ENCODE peak calls at places on chromosomes 2 and 18, in five cellular contexts. One of them, this sample, is unnamed. For H3K27me3 and H3K36me3, the result is how much of the 10 kb centered on the place peaks cover.

GRCh38 chr2:45888641-45889040 is 237.2 kb downstream of the PRKCE start:
- DNase-seq in Peyer's patch: no peak
- DNase-seq in GM23338: no peak
- DNase-seq in fibroblast of lung: no peak
- DNase-seq in effector memory CD4-positive, alpha-beta T cell: no peak
- DNase-seq in this sample: no peak

GRCh38 chr2:72719416-72719815 is 106.4 kb downstream of the EXOC6B start:
- DNase-seq in Peyer's patch: no peak
- DNase-seq in GM23338: peak
- DNase-seq in fibroblast of lung: peak
- DNase-seq in effector memory CD4-positive, alpha-beta T cell: no peak
- DNase-seq in this sample: no peak

GRCh38 chr18:34867520-34867919 is 157.4 kb downstream of the DTNA start:
- DNase-seq in Peyer's patch: no peak
- DNase-seq in GM23338: peak
- DNase-seq in fibroblast of lung: no peak
- DNase-seq in effector memory CD4-positive, alpha-beta T cell: no peak
- DNase-seq in this sample: no peak

GRCh38 chr2:15943378-15943851 is 3.1 kb downstream of the MYCN start:
- DNase-seq in Peyer's patch: no peak
- DNase-seq in GM23338: peak
- DNase-seq in fibroblast of lung: no peak
- DNase-seq in effector memory CD4-positive, alpha-beta T cell: no peak
- DNase-seq in this sample: no peak

GRCh38 chr2:60867848-60868247 is 13.5 kb upstream of the REL start:
- DNase-seq in Peyer's patch: peak
- DNase-seq in GM23338: no peak
- DNase-seq in fibroblast of lung: no peak
- DNase-seq in effector memory CD4-positive, alpha-beta T cell: no peak
- DNase-seq in this sample: peak

GRCh38 chr2:238510911-238511613 is 84.3 kb downstream of the ASB1 start:
- DNase-seq in Peyer's patch: no peak
- DNase-seq in GM23338: no peak
- DNase-seq in fibroblast of lung: no peak
- DNase-seq in effector memory CD4-positive, alpha-beta T cell: no peak
- DNase-seq in this sample: no peak

GRCh38 chr2:135030826-135031225 is 16.4 kb downstream of the MAP3K19 start:
- DNase-seq in Peyer's patch: no peak
- DNase-seq in GM23338: peak
- DNase-seq in fibroblast of lung: peak
- DNase-seq in effector memory CD4-positive, alpha-beta T cell: no peak
- DNase-seq in this sample: no peak

GRCh38 chr18:79779021-79779699 is 18.6 kb upstream of the KCNG2 start:
- DNase-seq in Peyer's patch: no peak
- DNase-seq in GM23338: no peak
- DNase-seq in fibroblast of lung: no peak
- DNase-seq in effector memory CD4-positive, alpha-beta T cell: no peak
- DNase-seq in this sample: no peak

GRCh38 chr2:101150306-101151140 is 659 bp downstream of the TBC1D8 start:
- DNase-seq in Peyer's patch: peak
- DNase-seq in GM23338: peak
- DNase-seq in fibroblast of lung: no peak
- DNase-seq in effector memory CD4-positive, alpha-beta T cell: no peak
- DNase-seq in this sample: peak

GRCh38 chr2:11842324-11842723 is 95.9 kb downstream of the LPIN1 start:
- DNase-seq in Peyer's patch: no peak
- DNase-seq in GM23338: no peak
- DNase-seq in fibroblast of lung: no peak
- DNase-seq in effector memory CD4-positive, alpha-beta T cell: no peak
- DNase-seq in this sample: no peak

GRCh38 chr18:7415081-7415894 is 151.8 kb upstream of the PTPRM start:
- DNase-seq in Peyer's patch: no peak
- DNase-seq in GM23338: no peak
- DNase-seq in fibroblast of lung: no peak
- DNase-seq in effector memory CD4-positive, alpha-beta T cell: no peak
- DNase-seq in this sample: no peak

GRCh38 chr2:218985325-218986091 is 524 bp upstream of the FEV start:
- DNase-seq in Peyer's patch: no peak
- DNase-seq in GM23338: peak
- DNase-seq in fibroblast of lung: no peak
- DNase-seq in effector memory CD4-positive, alpha-beta T cell: no peak
- DNase-seq in this sample: no peak

GRCh38 chr2:220318037-220318436 is 690.6 kb downstream of the SLC4A3 start:
- DNase-seq in Peyer's patch: no peak
- DNase-seq in GM23338: no peak
- DNase-seq in fibroblast of lung: no peak
- DNase-seq in effector memory CD4-positive, alpha-beta T cell: no peak
- DNase-seq in this sample: no peak

GRCh38 chr2:239115616-239116015 is 267.7 kb downstream of the TWIST2 start:
- DNase-seq in Peyer's patch: no peak
- DNase-seq in GM23338: no peak
- DNase-seq in fibroblast of lung: no peak
- DNase-seq in effector memory CD4-positive, alpha-beta T cell: no peak
- DNase-seq in this sample: no peak

GRCh38 chr2:220779918-220780317 is 792.2 kb downstream of the EPHA4 start:
- DNase-seq in Peyer's patch: no peak
- DNase-seq in GM23338: no peak
- DNase-seq in fibroblast of lung: peak
- DNase-seq in effector memory CD4-positive, alpha-beta T cell: no peak
- DNase-seq in this sample: no peak

GRCh38 chr2:126359494-126359893 is 296.5 kb upstream of the GYPC start:
- DNase-seq in Peyer's patch: no peak
- DNase-seq in GM23338: peak
- DNase-seq in fibroblast of lung: peak
- DNase-seq in effector memory CD4-positive, alpha-beta T cell: no peak
- DNase-seq in this sample: peak

GRCh38 chr18:48230459-48231113 is 178.6 kb downstream of the ZBTB7C start:
- DNase-seq in Peyer's patch: no peak
- DNase-seq in GM23338: peak
- DNase-seq in fibroblast of lung: peak
- DNase-seq in effector memory CD4-positive, alpha-beta T cell: no peak
- DNase-seq in this sample: no peak

GRCh38 chr2:76958749-76959148 is 563.4 kb downstream of the LRRTM4 start:
- DNase-seq in Peyer's patch: no peak
- DNase-seq in GM23338: peak
- DNase-seq in fibroblast of lung: peak
- DNase-seq in effector memory CD4-positive, alpha-beta T cell: no peak
- DNase-seq in this sample: no peak

GRCh38 chr18:65056575-65056974 is 694.2 kb upstream of the CDH7 start:
- DNase-seq in Peyer's patch: no peak
- DNase-seq in GM23338: no peak
- DNase-seq in fibroblast of lung: no peak
- DNase-seq in effector memory CD4-positive, alpha-beta T cell: no peak
- DNase-seq in this sample: no peak

GRCh38 chr18:55908790-55909408 is 320.9 kb upstream of the TCF4 start:
- DNase-seq in Peyer's patch: no peak
- DNase-seq in GM23338: no peak
- DNase-seq in fibroblast of lung: peak
- DNase-seq in effector memory CD4-positive, alpha-beta T cell: no peak
- DNase-seq in this sample: no peak

GRCh38 chr2:20456049-20456665 is 9.3 kb downstream of the RHOB start:
- DNase-seq in Peyer's patch: no peak
- DNase-seq in GM23338: no peak
- DNase-seq in fibroblast of lung: peak
- DNase-seq in effector memory CD4-positive, alpha-beta T cell: no peak
- DNase-seq in this sample: no peak

GRCh38 chr2:161373939-161374338 is 42.2 kb upstream of the TBR1 start:
- DNase-seq in Peyer's patch: no peak
- DNase-seq in GM23338: no peak
- DNase-seq in fibroblast of lung: peak
- DNase-seq in effector memory CD4-positive, alpha-beta T cell: no peak
- DNase-seq in this sample: no peak

GRCh38 chr2:179255129-179255528 is 9.5 kb downstream of the SESTD1 start:
- DNase-seq in Peyer's patch: no peak
- DNase-seq in GM23338: no peak
- DNase-seq in fibroblast of lung: no peak
- DNase-seq in effector memory CD4-positive, alpha-beta T cell: no peak
- DNase-seq in this sample: no peak

GRCh38 chr2:158733430-158733755 is 61.7 kb upstream of the DAPL1 start:
- DNase-seq in Peyer's patch: no peak
- DNase-seq in GM23338: no peak
- DNase-seq in fibroblast of lung: no peak
- DNase-seq in effector memory CD4-positive, alpha-beta T cell: no peak
- DNase-seq in this sample: no peak

GRCh38 chr18:68164909-68165308 is 550.0 kb downstream of the TMX3 start:
- DNase-seq in Peyer's patch: no peak
- DNase-seq in GM23338: peak
- DNase-seq in fibroblast of lung: no peak
- DNase-seq in effector memory CD4-positive, alpha-beta T cell: no peak
- DNase-seq in this sample: no peak

DNA sequence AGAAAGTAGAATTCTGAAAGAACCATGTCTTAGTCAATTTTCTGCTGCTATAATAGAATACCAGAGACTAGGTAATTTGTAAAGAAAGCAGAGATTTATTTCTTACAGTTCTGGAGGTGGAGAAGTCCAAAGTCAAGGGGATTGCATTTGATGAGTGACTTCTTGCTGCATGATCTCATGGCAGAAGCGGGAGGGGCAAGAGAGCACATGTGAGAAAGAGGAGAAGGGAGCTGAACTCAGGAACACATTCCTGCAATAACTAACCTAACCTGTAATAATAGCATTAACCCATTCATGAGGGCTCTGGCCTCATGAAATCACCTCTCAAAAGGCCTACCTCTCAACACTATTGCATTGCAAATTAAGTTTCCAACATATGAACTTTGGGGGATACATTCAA is 797.5 kb upstream of the POU3F3 start:
- DNase-seq in Peyer's patch: no peak
- DNase-seq in GM23338: no peak
- DNase-seq in fibroblast of lung: no peak
- DNase-seq in effector memory CD4-positive, alpha-beta T cell: no peak
- DNase-seq in this sample: no peak
- H3K27me3 ChIP-seq in Peyer's patch: under half
- H3K27me3 ChIP-seq in GM23338: under half
- H3K27me3 ChIP-seq in fibroblast of lung: under half
- H3K27me3 ChIP-seq in effector memory CD4-positive, alpha-beta T cell: under half
- H3K27me3 ChIP-seq in this sample: under half

GRCh38 chr2:37645836-37646235 is 25.6 kb downstream of the CDC42EP3 start:
- DNase-seq in Peyer's patch: no peak
- DNase-seq in GM23338: no peak
- DNase-seq in fibroblast of lung: no peak
- DNase-seq in effector memory CD4-positive, alpha-beta T cell: no peak
- DNase-seq in this sample: no peak
- H3K36me3 ChIP-seq in Peyer's patch: under half
- H3K36me3 ChIP-seq in GM23338: under half
- H3K36me3 ChIP-seq in fibroblast of lung: under half
- H3K36me3 ChIP-seq in effector memory CD4-positive, alpha-beta T cell: under half
- H3K36me3 ChIP-seq in this sample: under half

GRCh38 chr2:23256643-23257042 is 128.3 kb upstream of the KLHL29 start:
- DNase-seq in Peyer's patch: no peak
- DNase-seq in GM23338: no peak
- DNase-seq in fibroblast of lung: no peak
- DNase-seq in effector memory CD4-positive, alpha-beta T cell: no peak
- DNase-seq in this sample: no peak
- H3K4me3 ChIP-seq in Peyer's patch: no peak
- H3K4me3 ChIP-seq in GM23338: no peak
- H3K4me3 ChIP-seq in fibroblast of lung: no peak
- H3K4me3 ChIP-seq in effector memory CD4-positive, alpha-beta T cell: no peak
- H3K4me3 ChIP-seq in this sample: no peak

DNA sequence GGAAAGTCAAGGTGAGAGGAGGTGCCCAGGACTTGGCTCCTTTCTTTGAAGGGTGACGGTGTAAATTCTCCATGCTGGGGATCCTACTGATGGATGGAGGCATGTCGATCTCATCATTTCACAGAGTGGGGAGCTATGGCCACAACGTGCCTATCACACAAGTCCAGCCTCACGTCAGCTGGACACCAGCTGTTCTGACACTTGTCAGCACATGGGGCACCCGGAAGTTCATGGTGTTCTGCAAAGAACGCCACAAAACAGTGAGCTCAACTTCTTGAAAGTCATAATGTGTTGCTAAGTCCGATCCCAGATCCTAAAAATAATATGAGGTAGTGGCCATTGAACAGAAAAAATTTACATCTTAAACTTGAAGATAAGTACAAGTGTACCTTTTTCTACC is 12.3 kb downstream of the PAX8 start:
- DNase-seq in Peyer's patch: no peak
- DNase-seq in GM23338: no peak
- DNase-seq in fibroblast of lung: no peak
- DNase-seq in effector memory CD4-positive, alpha-beta T cell: no peak
- DNase-seq in this sample: no peak
- H3K27me3 ChIP-seq in Peyer's patch: under half
- H3K27me3 ChIP-seq in GM23338: under half
- H3K27me3 ChIP-seq in fibroblast of lung: half or more
- H3K27me3 ChIP-seq in effector memory CD4-positive, alpha-beta T cell: under half
- H3K27me3 ChIP-seq in this sample: under half